ENCODE peak calls at places on chromosomes 11 and 22, in ten cellular contexts. E is GM12878, K is heart left ventricle, Y is testis, Q is endothelial cell of umbilical vein, H is HepG2, A is prostate gland, M is HCT116, N is IMR-90, I is stomach. X is an unnamed sample. For H3K27me3, the result is how much of the 10 kb centered on the place peaks cover.

GRCh38 chr11:126355324-126355925 is at the start of gene ST3GAL4:
- DNase-seq in E (peak), K (peak), Y (peak), Q (peak), H (peak), A (peak), M (no peak), N (peak), I (peak), X (peak)

GRCh38 chr11:109940816-109941215 is 152.4 kb upstream of the ZC3H12C start:
- DNase-seq in E (no peak), K (no peak), Y (no peak), Q (peak), H (no peak), A (no peak), M (peak), N (peak), I (no peak), X (no peak)

GRCh38 chr11:9566561-9567063 is 6.9 kb upstream of the WEE1 start:
- DNase-seq in E (no peak), K (no peak), Y (no peak), Q (no peak), H (no peak), A (no peak), M (no peak), N (peak), I (no peak), X (no peak)

GRCh38 chr11:29183301-29183700 is 833.5 kb downstream of the KCNA4 start:
- DNase-seq in E (no peak), K (no peak), Y (no peak), Q (peak), H (no peak), A (no peak), M (no peak), N (no peak), I (no peak), X (no peak)

GRCh38 chr11:66915046-66915832 is 42.9 kb downstream of the PC start:
- DNase-seq in E (no peak), K (no peak), Y (no peak), Q (no peak), H (no peak), A (no peak), M (no peak), N (no peak), I (no peak), X (no peak)

GRCh38 chr11:1780700-1781592 is 17.2 kb upstream of the CTSD start:
- DNase-seq in E (no peak), K (no peak), Y (no peak), Q (no peak), H (no peak), A (no peak), M (no peak), N (no peak), I (no peak), X (peak)

GRCh38 chr11:105227363-105227762 is 87.8 kb upstream of the CARD18 start:
- DNase-seq in E (no peak), K (no peak), Y (no peak), Q (no peak), H (no peak), A (no peak), M (no peak), N (no peak), I (no peak), X (no peak)

GRCh38 chr11:123536690-123537437 is 106.8 kb downstream of the GRAMD1B start:
- DNase-seq in E (no peak), K (peak), Y (peak), Q (no peak), H (no peak), A (no peak), M (no peak), N (no peak), I (no peak), X (no peak)

GRCh38 chr11:86447763-86448480 is 73.2 kb downstream of the CCDC81 start:
- DNase-seq in E (no peak), K (no peak), Y (no peak), Q (no peak), H (no peak), A (no peak), M (no peak), N (no peak), I (no peak), X (no peak)
- H3K27me3 ChIP-seq in E (under half), K (under half), Y (under half), Q (under half), H (under half), A (under half), M (under half), N (under half), I (under half), X (under half)

GRCh38 chr11:7016011-7016410 is 4.1 kb downstream of the ZNF214 start:
- DNase-seq in E (no peak), K (no peak), Y (no peak), Q (no peak), H (no peak), A (no peak), M (no peak), N (no peak), I (no peak), X (no peak)

GRCh38 chr11:7021318-7021717 is 1.0 kb downstream of the NLRP14 start:
- DNase-seq in E (no peak), K (no peak), Y (no peak), Q (no peak), H (no peak), A (no peak), M (no peak), N (no peak), I (no peak), X (no peak)

GRCh38 chr11:7019500-7020182 is 505 bp downstream of the ZNF214 start:
- DNase-seq in E (no peak), K (peak), Y (peak), Q (no peak), H (no peak), A (peak), M (no peak), N (peak), I (no peak), X (no peak)

GRCh38 chr11:7020183-7020917 is at the start of the genes NLRP14 and ZNF214:
- DNase-seq in E (no peak), K (peak), Y (peak), Q (peak), H (peak), A (peak), M (peak), N (peak), I (peak), X (peak)
- TF ChIP-seq POLR2A in E (no peak), K (no peak), Y (no peak), Q (peak), H (peak), A (no peak), M (no peak), N (peak), I (no peak), X (no peak)

DNA sequence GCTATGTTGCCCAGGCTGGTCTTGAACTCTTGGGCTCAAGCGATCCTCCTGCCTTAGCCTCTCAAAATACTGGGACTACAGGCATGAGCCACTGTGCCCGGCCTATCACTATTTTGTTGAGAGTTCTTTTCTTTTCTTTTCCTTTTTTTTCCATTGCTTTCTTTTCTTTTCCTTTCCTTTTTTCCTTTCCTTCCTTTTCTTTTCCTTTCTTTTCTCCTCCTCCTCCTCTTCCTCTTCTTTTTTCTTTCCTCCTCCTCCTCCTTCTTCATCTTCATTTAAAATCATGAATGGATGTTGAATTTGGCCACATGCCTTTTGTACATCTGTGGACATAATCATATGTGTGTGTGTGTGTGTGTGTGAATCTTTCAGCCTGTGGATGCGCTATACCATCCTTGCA is 25.7 kb upstream of the PRAME start:
- DNase-seq in E (no peak), K (no peak), Y (no peak), Q (no peak), H (no peak), A (no peak), M (no peak), N (no peak), I (no peak), X (no peak)
- H3K27me3 ChIP-seq in E (under half), K (under half), Y (under half), Q (under half), H (under half), A (under half), M (under half), N (under half), I (under half), X (under half)

DNA sequence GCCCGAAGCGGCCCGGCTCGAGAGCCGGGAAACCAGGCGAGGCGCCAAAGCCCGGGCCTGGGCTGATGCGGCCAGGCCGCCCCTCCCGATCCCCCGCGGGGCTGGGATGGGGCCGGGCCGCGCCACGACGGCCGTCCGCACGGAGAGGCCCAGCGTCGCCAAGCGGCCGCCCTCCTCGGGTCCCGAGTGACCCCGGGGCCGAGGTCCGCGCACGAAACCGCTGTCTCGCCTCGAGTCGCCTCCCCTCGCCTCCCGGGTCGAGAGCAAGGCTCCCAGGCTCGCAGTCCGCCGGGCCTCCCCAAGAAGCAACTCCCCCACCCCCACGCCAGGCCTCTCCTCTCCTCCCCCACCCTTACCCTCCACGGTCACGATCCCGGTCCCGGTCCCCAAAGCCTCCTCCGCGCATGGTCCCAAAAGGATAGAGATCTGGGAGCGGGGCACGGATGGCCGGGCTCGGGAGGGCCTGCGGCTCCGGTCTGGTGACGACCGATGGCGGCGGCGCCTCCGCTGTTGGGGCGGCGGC is 455 bp downstream of the DDX17 start:
- DNase-seq in E (no peak), K (peak), Y (peak), Q (peak), H (no peak), A (peak), M (no peak), N (peak), I (peak), X (peak)
- TF ChIP-seq POLR2A in E (peak), K (peak), Y (no peak), Q (no peak), H (no peak), A (peak), M (no peak), N (no peak), I (no peak), X (peak)

DNA sequence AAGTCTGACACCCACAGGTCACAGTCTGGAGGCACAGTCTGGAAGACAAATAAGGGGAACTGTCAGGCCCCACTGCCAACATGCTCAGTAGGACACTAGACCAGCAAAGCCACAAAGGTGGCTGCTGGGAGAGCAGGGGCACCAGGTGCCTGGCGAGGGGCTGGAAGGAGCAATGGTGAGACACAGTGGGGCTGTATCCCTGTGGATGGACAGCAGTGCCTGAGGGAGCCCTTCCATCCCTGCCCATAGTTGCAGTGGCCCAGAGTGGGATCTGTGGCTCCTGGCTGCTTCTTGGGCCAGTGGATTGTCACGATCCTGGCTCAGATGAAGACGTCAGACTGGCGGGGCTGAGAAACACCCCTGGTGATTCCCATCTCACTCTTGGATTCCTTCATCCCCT is 154.6 kb downstream of the DSCAML1 start:
- DNase-seq in E (no peak), K (no peak), Y (no peak), Q (no peak), H (no peak), A (no peak), M (no peak), N (no peak), I (no peak), X (no peak)
- H3K27me3 ChIP-seq in E (under half), K (under half), Y (under half), Q (under half), H (under half), A (under half), M (under half), N (under half), I (under half), X (under half)

DNA sequence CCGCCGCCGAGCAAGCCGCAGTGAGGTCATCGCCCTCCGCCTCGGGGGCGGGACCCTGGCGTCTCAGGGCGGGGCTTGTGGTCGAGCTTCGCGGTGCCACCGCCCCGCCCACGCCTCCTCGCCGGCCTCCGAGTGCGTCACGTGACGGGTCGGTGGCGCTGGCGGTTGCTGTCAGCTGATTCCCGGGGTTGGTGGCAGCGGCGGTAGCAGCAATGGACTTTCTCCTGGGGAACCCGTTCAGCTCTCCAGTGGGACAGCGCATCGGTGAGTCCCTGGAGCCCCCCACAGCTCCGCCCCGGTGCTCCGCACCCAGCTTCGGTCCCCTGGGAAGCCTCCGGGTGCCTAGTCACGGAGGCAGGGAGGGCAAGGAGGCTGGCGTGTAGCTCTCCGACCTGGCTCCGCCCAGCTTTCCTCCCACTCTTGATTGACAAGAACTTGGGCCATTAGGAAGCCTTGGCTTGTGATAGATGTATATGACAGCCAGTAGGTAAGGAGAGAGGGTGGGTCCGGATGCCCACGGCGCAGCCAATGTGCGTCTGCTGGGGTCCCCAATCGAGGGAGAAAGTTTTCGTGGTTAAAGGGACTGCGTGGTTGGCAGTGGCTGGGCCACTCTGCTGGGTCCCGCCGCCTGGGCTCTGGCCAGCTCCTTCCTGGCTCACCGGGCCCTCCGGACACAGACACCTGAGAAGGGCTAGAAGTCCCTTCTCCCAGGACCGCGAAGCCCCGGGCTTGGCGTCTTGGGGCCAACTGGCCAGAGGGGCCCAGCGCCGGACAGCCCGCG is at the start of gene TOM1:
- DNase-seq in E (peak), K (peak), Y (peak), Q (peak), H (peak), A (peak), M (peak), N (peak), I (peak), X (peak)
- TF ChIP-seq POLR2A in E (peak), K (no peak), Y (peak), Q (peak), H (peak), A (peak), M (no peak), N (peak), I (peak), X (peak)

GRCh38 chr11:17711836-17712235 is 7.5 kb upstream of the MYOD1 start:
- DNase-seq in E (no peak), K (no peak), Y (no peak), Q (no peak), H (no peak), A (no peak), M (no peak), N (no peak), I (no peak), X (no peak)
- H3K27me3 ChIP-seq in E (under half), K (under half), Y (under half), Q (under half), H (half or more), A (under half), M (under half), N (under half), I (under half), X (under half)